ENCODE peak calls at places on chromosome 20, in seven cellular contexts. J is HCT116, B is H1, Y is HepG2, G is SK-N-SH, C is K562, V is GM12878. N is an unnamed sample.

GRCh38 chr20:5191829-5192569 is 65.2 kb downstream of the CDS2 start:
- DNase-seq in J (peak), B (no peak), Y (peak), G (peak), C (peak), V (peak), N (peak)

GRCh38 chr20:41169791-41170351 is 32.5 kb downstream of the PLCG1 start:
- DNase-seq in J (no peak), B (no peak), Y (no peak), G (no peak), C (no peak), V (no peak), N (no peak)

GRCh38 chr20:62027698-62028321 is 37.9 kb downstream of the TAF4 start:
- DNase-seq in J (no peak), B (no peak), Y (no peak), G (no peak), C (no peak), V (no peak), N (no peak)

GRCh38 chr20:2524435-2525272 is 11.7 kb upstream of the TMC2 start:
- DNase-seq in J (peak), B (peak), Y (peak), G (peak), C (peak), V (peak), N (peak)

GRCh38 chr20:52160049-52160448 is 31.5 kb downstream of the ZFP64 start:
- DNase-seq in J (no peak), B (no peak), Y (no peak), G (no peak), C (no peak), V (no peak), N (no peak)

GRCh38 chr20:36128463-36129176 is 25.9 kb upstream of the EPB41L1 start:
- DNase-seq in J (no peak), B (no peak), Y (no peak), G (no peak), C (peak), V (no peak), N (no peak)

GRCh38 chr20:58048096-58048702 is 180.3 kb downstream of the ANKRD60 start:
- DNase-seq in J (no peak), B (peak), Y (peak), G (no peak), C (peak), V (no peak), N (peak)

GRCh38 chr20:23061262-23061661 is 11.8 kb upstream of the THBD start:
- DNase-seq in J (no peak), B (no peak), Y (no peak), G (no peak), C (no peak), V (no peak), N (no peak)

GRCh38 chr20:2167122-2167521 is 65.5 kb downstream of the STK35 start:
- DNase-seq in J (no peak), B (no peak), Y (no peak), G (no peak), C (no peak), V (no peak), N (no peak)

GRCh38 chr20:57581202-57582028 is 20.5 kb downstream of the PCK1 start:
- DNase-seq in J (no peak), B (no peak), Y (no peak), G (no peak), C (no peak), V (no peak), N (no peak)

GRCh38 chr20:5770240-5770986 is 20.2 kb downstream of the SHLD1 start:
- DNase-seq in J (no peak), B (no peak), Y (no peak), G (no peak), C (no peak), V (no peak), N (no peak)

GRCh38 chr20:33803921-33804337 is 7.2 kb upstream of the CHMP4B start:
- DNase-seq in J (no peak), B (no peak), Y (no peak), G (no peak), C (no peak), V (no peak), N (no peak)

GRCh38 chr20:58112017-58112781 is 116.3 kb downstream of the ANKRD60 start:
- DNase-seq in J (no peak), B (no peak), Y (no peak), G (no peak), C (no peak), V (peak), N (no peak)

GRCh38 chr20:36441027-36441414 is 100.3 kb upstream of the MYL9 start:
- DNase-seq in J (no peak), B (no peak), Y (no peak), G (no peak), C (no peak), V (no peak), N (no peak)

GRCh38 chr20:63498950-63499332 is at the start of gene EEF1A2:
- DNase-seq in J (no peak), B (peak), Y (no peak), G (peak), C (peak), V (no peak), N (peak)

GRCh38 chr20:61170521-61170920 is 81.5 kb upstream of the CDH4 start:
- DNase-seq in J (no peak), B (peak), Y (no peak), G (no peak), C (no peak), V (no peak), N (no peak)

GRCh38 chr20:51695574-51696303 is 72.5 kb downstream of the ATP9A start:
- DNase-seq in J (no peak), B (no peak), Y (peak), G (peak), C (no peak), V (no peak), N (no peak)

GRCh38 chr20:36460648-36461599 is 80.4 kb upstream of the MYL9 start:
- DNase-seq in J (peak), B (peak), Y (peak), G (peak), C (peak), V (peak), N (peak)

GRCh38 chr20:62887147-62887859 is 25.7 kb upstream of the TCFL5 start:
- DNase-seq in J (no peak), B (no peak), Y (peak), G (peak), C (peak), V (no peak), N (no peak)

GRCh38 chr20:9884061-9884460 is 45.2 kb upstream of the PAK5 start:
- DNase-seq in J (no peak), B (no peak), Y (no peak), G (peak), C (no peak), V (no peak), N (no peak)

GRCh38 chr20:64236137-64237088 is 19.1 kb upstream of the PCMTD2 start:
- DNase-seq in J (no peak), B (no peak), Y (peak), G (no peak), C (no peak), V (no peak), N (no peak)

GRCh38 chr20:52840041-52840440 is 132.1 kb upstream of the TSHZ2 start:
- DNase-seq in J (no peak), B (no peak), Y (no peak), G (no peak), C (no peak), V (no peak), N (no peak)

GRCh38 chr20:41716436-41716835 is 98.3 kb upstream of the CHD6 start:
- DNase-seq in J (no peak), B (no peak), Y (no peak), G (no peak), C (no peak), V (no peak), N (no peak)

GRCh38 chr20:63023071-63023835 is 16.5 kb upstream of the BHLHE23 start:
- DNase-seq in J (no peak), B (peak), Y (no peak), G (no peak), C (no peak), V (no peak), N (no peak)

GRCh38 chr20:14922503-14923267 is 585.3 kb upstream of the FLRT3 start:
- DNase-seq in J (no peak), B (no peak), Y (no peak), G (peak), C (no peak), V (no peak), N (no peak)

GRCh38 chr20:14929388-14929787 is 592.0 kb upstream of the FLRT3 start:
- DNase-seq in J (no peak), B (no peak), Y (no peak), G (no peak), C (no peak), V (no peak), N (no peak)

GRCh38 chr20:14925286-14925685 is 587.9 kb upstream of the FLRT3 start:
- DNase-seq in J (no peak), B (no peak), Y (no peak), G (no peak), C (no peak), V (no peak), N (no peak)

GRCh38 chr20:14924433-14924832 is 587.0 kb upstream of the FLRT3 start:
- DNase-seq in J (no peak), B (no peak), Y (no peak), G (no peak), C (no peak), V (no peak), N (no peak)

DNA sequence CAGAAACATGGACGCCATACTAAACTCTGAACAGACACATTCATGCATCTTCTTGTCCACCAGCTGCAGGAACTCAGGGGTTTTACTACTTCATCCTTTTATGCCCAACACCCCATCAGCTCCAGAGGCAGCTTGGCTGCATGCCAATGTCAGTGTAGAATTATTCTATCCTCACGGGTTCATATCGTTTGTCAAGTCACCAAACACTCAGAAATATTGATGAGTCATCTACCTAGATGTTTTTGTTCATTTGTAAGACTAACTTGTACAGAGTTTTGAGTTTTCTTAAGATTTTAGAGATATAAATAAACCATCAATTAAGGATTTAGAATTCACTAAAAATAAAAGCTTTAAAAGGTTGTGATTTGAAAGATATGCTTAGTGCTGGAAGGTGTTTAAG is 590.7 kb upstream of the FLRT3 start:
- DNase-seq in J (no peak), B (no peak), Y (no peak), G (no peak), C (no peak), V (no peak), N (no peak)
- TF ChIP-seq JUND in J (no peak), B (no peak), Y (no peak), G (peak), C (no peak), V (no peak), N (no peak)

GRCh38 chr20:20273281-20273680 is 94.6 kb upstream of the INSM1 start:
- DNase-seq in J (no peak), B (no peak), Y (no peak), G (no peak), C (no peak), V (no peak), N (no peak)

GRCh38 chr20:20276806-20277530 is 90.9 kb upstream of the INSM1 start:
- DNase-seq in J (no peak), B (no peak), Y (no peak), G (no peak), C (no peak), V (no peak), N (no peak)

DNA sequence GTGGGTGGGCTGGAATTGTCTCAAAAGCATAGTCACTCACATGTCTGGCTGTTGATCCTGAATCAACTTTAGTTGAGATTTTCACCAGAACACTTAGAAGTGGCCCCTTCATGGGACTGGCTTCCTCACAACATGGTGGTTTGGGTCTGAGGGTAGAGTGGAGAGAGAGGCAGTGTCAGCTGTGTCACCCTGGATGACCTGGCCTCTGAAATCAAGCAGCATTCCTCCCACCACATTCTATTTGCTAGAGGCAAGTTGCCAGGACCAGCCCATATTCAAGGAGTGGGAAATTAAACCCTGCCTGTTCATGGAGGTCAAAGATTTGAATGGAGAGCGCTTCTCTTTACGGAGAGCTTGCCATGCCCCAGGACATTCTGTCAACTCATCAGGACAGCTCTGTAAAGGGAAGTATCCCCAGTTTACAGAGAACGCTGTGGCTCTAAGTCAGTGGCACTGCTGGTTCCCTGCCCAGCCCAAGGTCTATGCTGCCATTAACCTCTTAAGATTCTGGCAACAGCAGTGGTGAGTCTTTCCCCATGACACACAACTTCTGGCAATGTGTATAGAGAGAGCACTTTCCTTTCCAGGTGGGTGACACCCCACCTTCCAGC is 90.0 kb upstream of the INSM1 start:
- DNase-seq in J (no peak), B (no peak), Y (no peak), G (no peak), C (no peak), V (no peak), N (no peak)
- TF ChIP-seq JUND in J (no peak), B (no peak), Y (no peak), G (no peak), C (no peak), V (no peak), N (no peak)

GRCh38 chr20:14724465-14724864 is 387.1 kb upstream of the FLRT3 start:
- DNase-seq in J (no peak), B (no peak), Y (no peak), G (no peak), C (no peak), V (no peak), N (no peak)

GRCh38 chr20:14724036-14724435 is 386.6 kb upstream of the FLRT3 start:
- DNase-seq in J (no peak), B (no peak), Y (no peak), G (no peak), C (no peak), V (no peak), N (no peak)

GRCh38 chr20:14732996-14733395 is 395.6 kb upstream of the FLRT3 start:
- DNase-seq in J (no peak), B (no peak), Y (no peak), G (no peak), C (no peak), V (no peak), N (no peak)

GRCh38 chr20:14727485-14728170 is 390.2 kb upstream of the FLRT3 start:
- DNase-seq in J (no peak), B (no peak), Y (no peak), G (no peak), C (no peak), V (no peak), N (no peak)

DNA sequence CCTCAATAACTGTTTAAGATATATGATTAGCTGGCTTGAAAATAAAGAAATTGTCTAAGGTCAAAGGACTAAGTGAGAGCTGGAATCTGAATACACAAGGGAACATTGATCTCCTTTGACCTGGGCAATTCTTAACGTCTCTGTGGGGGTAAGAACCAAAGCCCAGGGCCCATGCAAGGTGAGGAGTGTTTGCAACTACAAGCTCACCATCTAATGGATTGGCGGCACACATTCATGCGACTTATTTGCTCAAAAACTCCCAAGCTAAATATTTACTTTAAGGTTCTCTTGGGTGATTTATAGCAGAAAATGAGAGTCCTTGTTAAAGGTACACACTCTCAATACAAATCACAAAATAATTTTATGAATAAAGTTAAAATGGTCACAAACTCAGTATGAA is 392.0 kb upstream of the FLRT3 start:
- DNase-seq in J (no peak), B (no peak), Y (no peak), G (no peak), C (no peak), V (no peak), N (peak)
- TF ChIP-seq JUND in J (no peak), B (no peak), Y (no peak), G (no peak), C (no peak), V (no peak), N (no peak)

DNA sequence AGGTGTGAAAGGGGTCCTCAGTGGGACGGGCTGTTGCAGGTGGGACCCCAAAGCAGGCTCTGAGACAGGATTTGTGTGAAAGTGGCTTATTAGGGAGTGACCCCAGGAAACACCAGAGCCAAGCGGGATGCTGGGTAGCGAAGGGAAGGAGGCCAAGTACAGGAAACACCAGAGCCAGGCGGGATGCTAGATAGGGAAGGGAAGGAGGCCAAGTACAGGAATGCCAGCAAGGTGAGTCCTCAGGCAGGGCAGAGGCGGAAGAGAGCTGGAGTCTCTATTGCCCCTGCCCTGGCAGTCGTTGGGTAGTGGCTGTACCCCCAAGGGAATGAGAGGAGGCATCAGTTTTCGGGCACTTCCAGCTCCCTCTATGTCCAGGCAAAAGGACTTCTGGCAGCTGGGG is 30.5 kb upstream of the TGM2 start:
- DNase-seq in J (no peak), B (no peak), Y (no peak), G (no peak), C (no peak), V (no peak), N (no peak)
- TF ChIP-seq JUND in J (no peak), B (no peak), Y (no peak), G (no peak), C (no peak), V (no peak), N (no peak)

GRCh38 chr20:32518593-32519366 is 66.4 kb downstream of the NOL4L start:
- DNase-seq in J (no peak), B (no peak), Y (no peak), G (peak), C (no peak), V (no peak), N (no peak)
- TF ChIP-seq JUND in J (no peak), B (no peak), Y (no peak), G (no peak), C (no peak), V (no peak), N (no peak)

DNA sequence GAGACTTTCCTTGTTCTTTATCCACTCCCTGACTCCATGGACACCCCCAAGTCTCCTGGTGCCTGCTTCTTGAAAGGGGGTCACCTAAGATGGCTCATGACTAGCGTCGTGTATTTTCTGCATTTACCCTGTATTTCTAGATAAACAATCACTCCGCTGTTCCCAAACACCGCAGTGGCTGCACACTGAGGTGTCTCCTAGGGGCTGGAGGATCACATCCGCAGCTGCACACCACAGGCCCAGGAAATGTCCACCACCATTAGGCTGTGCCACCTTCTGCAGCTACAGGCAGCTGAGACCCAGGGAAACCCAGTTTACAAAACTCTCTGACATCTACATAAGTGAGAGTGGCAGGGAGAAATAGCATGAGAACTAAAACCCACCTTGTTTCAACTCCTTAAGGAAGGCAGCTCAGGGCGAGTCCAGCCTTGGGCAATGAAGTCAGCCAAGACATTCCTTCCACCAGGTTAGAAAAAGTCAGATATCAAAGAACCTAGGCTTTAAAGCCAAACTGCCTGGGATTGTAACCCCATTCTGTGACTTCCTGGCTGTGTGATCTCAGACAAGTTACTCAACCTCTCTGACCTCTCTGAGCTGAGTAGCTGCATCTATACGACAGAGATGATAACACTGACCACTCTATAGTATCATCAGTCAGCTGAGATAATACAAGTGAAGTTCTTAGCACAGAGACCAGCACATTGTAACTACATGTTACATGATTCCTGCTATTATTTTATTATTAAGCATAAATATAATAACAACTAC is 102.2 kb downstream of the SNX5 start:
- DNase-seq in J (no peak), B (no peak), Y (no peak), G (no peak), C (no peak), V (no peak), N (no peak)
- TF ChIP-seq JUND in J (no peak), B (no peak), Y (no peak), G (no peak), C (no peak), V (no peak), N (no peak)